ENCODE peak calls at places on chromosomes 7 and 10, in eight cellular contexts. L, I, Q, C, E, F, G and J are unnamed samples.

GRCh38 chr7:94908204-94909022 is 1.0 kb downstream of the PPP1R9A start:
- DNase-seq in L (peak), I (no peak), Q (no peak), C (no peak), E (no peak), F (no peak), G (peak), J (peak)

GRCh38 chr10:103653581-103654020 is 160.1 kb downstream of the NEURL1 start:
- DNase-seq in L (no peak), I (no peak), Q (no peak), C (no peak), E (no peak), F (no peak), G (no peak), J (no peak)

GRCh38 chr10:130372222-130372621 is 236.0 kb downstream of the GLRX3 start:
- DNase-seq in L (no peak), I (no peak), Q (no peak), C (no peak), E (no peak), F (no peak), G (no peak), J (no peak)

GRCh38 chr10:29666201-29666600 is 31.4 kb upstream of the SVIL start:
- DNase-seq in L (no peak), I (no peak), Q (no peak), C (no peak), E (no peak), F (no peak), G (no peak), J (no peak)

GRCh38 chr10:16599662-16600061 is 78.0 kb upstream of the C1QL3 start:
- DNase-seq in L (no peak), I (no peak), Q (no peak), C (no peak), E (no peak), F (no peak), G (no peak), J (no peak)

GRCh38 chr10:110376021-110376773 is 71.5 kb upstream of the SMNDC1 start:
- DNase-seq in L (no peak), I (no peak), Q (no peak), C (no peak), E (no peak), F (no peak), G (no peak), J (peak)

GRCh38 chr10:13993169-13993568 is 337.6 kb downstream of the FRMD4A start:
- DNase-seq in L (peak), I (no peak), Q (no peak), C (peak), E (no peak), F (no peak), G (peak), J (peak)

GRCh38 chr7:100465702-100466311 is 1.7 kb upstream of the SPACDR start:
- DNase-seq in L (peak), I (no peak), Q (no peak), C (no peak), E (no peak), F (no peak), G (peak), J (peak)

GRCh38 chr7:6656413-6656812 is 19.3 kb downstream of the ZNF316 start:
- DNase-seq in L (no peak), I (no peak), Q (no peak), C (no peak), E (no peak), F (no peak), G (no peak), J (no peak)

GRCh38 chr7:44700322-44700721 is 48.3 kb upstream of the ZMIZ2 start:
- DNase-seq in L (no peak), I (no peak), Q (no peak), C (no peak), E (no peak), F (no peak), G (no peak), J (no peak)

GRCh38 chr7:132255898-132256297 is 320.4 kb downstream of the PLXNA4 start:
- DNase-seq in L (no peak), I (no peak), Q (no peak), C (no peak), E (no peak), F (no peak), G (no peak), J (peak)

GRCh38 chr7:69617364-69617763 is 19.1 kb downstream of the AUTS2 start:
- DNase-seq in L (no peak), I (no peak), Q (no peak), C (no peak), E (no peak), F (no peak), G (no peak), J (no peak)

GRCh38 chr7:159144756-159145543 is at the start of gene VIPR2:
- DNase-seq in L (no peak), I (peak), Q (peak), C (no peak), E (no peak), F (no peak), G (peak), J (no peak)

GRCh38 chr7:52634996-52635395 is 400.4 kb upstream of the POM121L12 start:
- DNase-seq in L (no peak), I (no peak), Q (no peak), C (no peak), E (no peak), F (no peak), G (no peak), J (no peak)

GRCh38 chr7:64881461-64882287 is 21.4 kb upstream of the ZNF273 start:
- DNase-seq in L (no peak), I (no peak), Q (no peak), C (no peak), E (no peak), F (no peak), G (no peak), J (no peak)

GRCh38 chr7:137903382-137904169 is 56.8 kb upstream of the DGKI start:
- DNase-seq in L (peak), I (peak), Q (peak), C (no peak), E (peak), F (peak), G (peak), J (peak)

GRCh38 chr7:30330134-30331111 is 46.0 kb downstream of the ZNRF2 start:
- DNase-seq in L (no peak), I (no peak), Q (no peak), C (no peak), E (no peak), F (no peak), G (no peak), J (no peak)

GRCh38 chr10:85377009-85377408 is 989.6 kb downstream of the GRID1 start:
- DNase-seq in L (no peak), I (no peak), Q (no peak), C (no peak), E (no peak), F (no peak), G (no peak), J (no peak)

GRCh38 chr7:25289522-25289921 is 61.2 kb upstream of the NPVF start:
- DNase-seq in L (no peak), I (no peak), Q (no peak), C (no peak), E (no peak), F (no peak), G (no peak), J (no peak)

GRCh38 chr7:145398758-145399157 is 562.9 kb upstream of the TPK1 start:
- DNase-seq in L (peak), I (no peak), Q (no peak), C (no peak), E (no peak), F (no peak), G (no peak), J (peak)

GRCh38 chr10:86663576-86664369 is 4.5 kb upstream of the LDB3 start:
- DNase-seq in L (no peak), I (no peak), Q (no peak), C (no peak), E (no peak), F (no peak), G (no peak), J (no peak)

GRCh38 chr7:47288060-47288459 is 293.9 kb downstream of the TNS3 start:
- DNase-seq in L (no peak), I (no peak), Q (no peak), C (no peak), E (no peak), F (no peak), G (no peak), J (no peak)

GRCh38 chr10:35191523-35191922 is 64.9 kb downstream of the CREM start:
- DNase-seq in L (no peak), I (no peak), Q (no peak), C (no peak), E (no peak), F (peak), G (no peak), J (peak)